ENCODE peak calls at places on chromosome 12, in ten cellular contexts. B is AG04450, M is gastrocnemius medialis, U is HL-60, E is neural progenitor cell, G is GM06990, Z is prostate gland, V is adrenal gland, O is pancreas, Y is ovary. D is an unnamed sample.

GRCh38 chr12:16984484-16984883 is 378.5 kb upstream of the LMO3 start:
- DNase-seq in Z (no peak), V (no peak), M (no peak), E (no peak), B (no peak), U (peak; percentile 0), Y (no peak), G (no peak), O (no peak), D (no peak)

GRCh38 chr12:15520083-15520482 is 197.8 kb downstream of the PTPRO start:
- DNase-seq in U (no peak), B (no peak), M (no peak), V (no peak), Z (no peak), O (no peak), Y (no peak), E (peak; percentile 45), G (no peak), D (no peak)

GRCh38 chr12:56590237-56590830 is 39.8 kb downstream of the BAZ2A start:
- DNase-seq in Y (no peak), Z (no peak), O (no peak), E (peak; percentile 45), B (no peak), U (no peak), M (no peak), G (no peak), V (no peak), D (no peak)

GRCh38 chr12:58639323-58639934 is 280.9 kb downstream of the LRIG3 start:
- DNase-seq in Z (no peak), G (no peak), B (no peak), U (no peak), V (no peak), O (no peak), Y (no peak), M (no peak), E (no peak), D (no peak)

GRCh38 chr12:78929075-78929418 is 64.5 kb downstream of the SYT1 start:
- DNase-seq in M (no peak), G (no peak), Z (no peak), B (no peak), O (no peak), E (no peak), V (no peak), U (no peak), Y (no peak), D (peak; percentile 69)

GRCh38 chr12:99009654-99010296 is 364.7 kb downstream of the APAF1 start:
- DNase-seq in Y (no peak), U (no peak), O (no peak), B (no peak), M (no peak), Z (no peak), V (no peak), G (no peak), E (no peak), D (peak; percentile 7)

GRCh38 chr12:26791328-26791791 is 41.6 kb downstream of the ITPR2 start:
- DNase-seq in G (peak; percentile 41), Z (no peak), U (no peak), V (no peak), B (no peak), E (no peak), O (no peak), Y (no peak), M (no peak), D (no peak)

GRCh38 chr12:16330554-16330953 is 16.9 kb upstream of the MGST1 start:
- DNase-seq in M (no peak), O (no peak), G (no peak), V (no peak), Z (no peak), B (no peak), E (no peak), Y (no peak), U (no peak), D (no peak)

GRCh38 chr12:44157359-44157758 is 321.5 kb downstream of the TMEM117 start:
- DNase-seq in M (no peak), G (peak; percentile 21), O (no peak), U (no peak), Z (no peak), B (no peak), Y (no peak), V (no peak), E (no peak), D (no peak)

GRCh38 chr12:100248886-100249285 is 18.0 kb downstream of the DEPDC4 start:
- DNase-seq in V (no peak), M (no peak), G (no peak), Y (no peak), O (no peak), B (no peak), Z (no peak), U (no peak), E (no peak), D (no peak)

GRCh38 chr12:106753526-106753925 is 21.0 kb upstream of the RIC8B start:
- DNase-seq in Z (no peak), V (no peak), B (no peak), M (no peak), Y (no peak), G (peak; percentile 77), U (no peak), O (no peak), E (no peak), D (peak; percentile 22)

GRCh38 chr12:26822051-26822450 is 10.9 kb downstream of the ITPR2 start:
- DNase-seq in Z (no peak), U (no peak), Y (no peak), M (no peak), E (no peak), G (no peak), B (no peak), O (no peak), V (no peak), D (peak; percentile 23)

GRCh38 chr12:112851024-112851777 is 55.6 kb upstream of the OAS1 start:
- DNase-seq in U (no peak), Z (no peak), G (no peak), M (no peak), E (no peak), B (no peak), O (no peak), Y (no peak), V (no peak), D (no peak)

GRCh38 chr12:93079271-93079670 is 150.2 kb upstream of the EEA1 start:
- DNase-seq in B (no peak), Z (no peak), M (no peak), V (no peak), U (no peak), G (no peak), Y (no peak), O (no peak), E (no peak), D (no peak)

GRCh38 chr12:116277393-116278258 is at the start of gene MED13L:
- DNase-seq in Y (peak; percentile 93), M (peak; percentile 80), E (peak; percentile 96), U (peak; percentile 76), Z (peak; percentile 87), B (peak; percentile 51), G (peak; percentile 89), O (peak; percentile 86), V (peak; percentile 89), D (no peak)
- TF ChIP-seq CTCF in Y (no peak), M (no peak), E (peak; percentile 44), U (no peak), Z (peak; percentile 48), B (no peak), G (no peak), O (no peak), V (peak; percentile 39), D (peak; percentile 4)

GRCh38 chr12:71233083-71233482 is 75.3 kb upstream of the TSPAN8 start:
- DNase-seq in Z (no peak), M (no peak), Y (no peak), U (no peak), B (no peak), O (no peak), V (no peak), G (no peak), E (no peak), D (no peak)

GRCh38 chr12:71240941-71241340 is 83.1 kb upstream of the TSPAN8 start:
- DNase-seq in Z (no peak), B (no peak), U (no peak), G (no peak), E (no peak), V (no peak), M (no peak), Y (no peak), O (no peak), D (no peak)

GRCh38 chr12:71237128-71237527 is 79.3 kb upstream of the TSPAN8 start:
- DNase-seq in O (no peak), B (no peak), Z (no peak), U (no peak), V (no peak), M (no peak), E (no peak), G (no peak), Y (no peak), D (no peak)

GRCh38 chr12:71230542-71230941 is 72.7 kb upstream of the TSPAN8 start:
- DNase-seq in U (no peak), E (no peak), V (no peak), B (no peak), Z (no peak), G (no peak), O (no peak), Y (no peak), M (no peak), D (no peak)

GRCh38 chr12:71236133-71236660 is 78.4 kb upstream of the TSPAN8 start:
- DNase-seq in G (no peak), Z (no peak), U (no peak), M (no peak), B (no peak), Y (no peak), O (no peak), V (no peak), E (no peak), D (no peak)
- H3K4me3 ChIP-seq in G (no peak overlapping the region), Z (no peak overlapping the region), U (no peak overlapping the region), M (no peak overlapping the region), B (no peak overlapping the region), Y (no peak overlapping the region), O (no peak overlapping the region), V (no peak overlapping the region), E (no peak overlapping the region), D (no peak overlapping the region)

DNA sequence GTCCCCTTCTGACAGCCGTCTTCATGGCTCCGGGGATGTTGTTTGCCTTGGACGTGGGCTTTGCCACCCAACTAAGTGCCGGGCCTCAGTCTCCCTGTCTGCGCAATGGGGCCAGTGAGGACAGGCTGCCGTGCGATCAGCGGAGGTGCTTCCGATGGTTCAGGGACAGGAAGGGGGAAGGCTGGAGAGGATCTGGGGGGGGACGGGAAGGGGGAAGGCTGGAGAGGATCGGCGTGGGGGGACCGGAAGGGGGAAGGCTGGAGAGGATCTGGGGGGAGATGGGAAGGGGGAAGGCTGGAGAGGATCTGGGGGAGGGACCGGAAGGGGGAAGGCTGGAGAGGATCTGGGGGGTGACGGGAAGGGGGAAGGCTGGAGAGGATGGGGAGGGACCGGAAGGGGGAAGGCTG is 3.4 kb downstream of the MMP17 start:
- DNase-seq in V (no peak), E (no peak), Y (peak; percentile 81), U (peak; percentile 98), B (peak; percentile 69), O (no peak), M (no peak), Z (no peak), G (no peak), D (peak; percentile 27)
- H3K27me3 ChIP-seq in V (peaks cover 64% of the 10 kb centered on the region), E (peaks cover 56% of the 10 kb centered on the region), Y (no peaks in the 10 kb centered on the region), U (peaks cover 42% of the 10 kb centered on the region), B (no peaks in the 10 kb centered on the region), O (peaks cover 4% of the 10 kb centered on the region), M (peaks cover 58% of the 10 kb centered on the region), Z (peaks cover 14% of the 10 kb centered on the region), G (peaks cover 4% of the 10 kb centered on the region), D (no peaks in the 10 kb centered on the region)

DNA sequence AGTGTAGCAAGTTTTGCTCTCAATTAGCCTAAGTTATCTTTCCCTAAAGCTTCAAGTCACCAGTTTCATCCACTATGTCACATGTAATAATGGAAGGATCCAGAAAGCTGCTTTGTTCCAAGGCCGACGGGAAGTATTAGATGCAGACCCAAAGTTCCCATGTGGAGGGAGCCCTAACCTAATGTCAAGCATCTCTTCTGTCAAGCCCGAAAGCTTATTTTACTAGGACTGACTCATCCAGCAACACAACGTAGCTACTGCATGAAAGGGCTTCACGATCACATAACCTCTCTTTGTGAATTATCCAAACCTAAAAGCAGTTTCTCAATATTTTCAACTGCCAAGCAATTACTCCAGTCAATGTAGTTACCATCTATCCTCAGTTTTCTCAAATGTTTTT is 133.4 kb downstream of the SLC6A15 start:
- DNase-seq in U (no peak), Z (no peak), E (no peak), G (no peak), O (no peak), V (no peak), Y (no peak), M (no peak), B (no peak), D (no peak)
- TF ChIP-seq CTCF in U (no peak), Z (no peak), E (no peak), G (no peak), O (no peak), V (no peak), Y (no peak), M (no peak), B (peak; percentile 7), D (no peak)

D was measured in bronchial epithelial cell.